ENCODE peak calls at places on chromosomes 2 and 18, in five cellular contexts. One of them, this sample, is unnamed.

GRCh38 chr2:12688898-12689297 is 27.8 kb upstream of the TRIB2 start:
- DNase-seq in trophoblast cell: no peak
- DNase-seq in H9: no peak
- DNase-seq in mesenchymal stem cell: no peak
- DNase-seq in H1: no peak
- DNase-seq in this sample: no peak

GRCh38 chr2:71506754-71507153 is 53.4 kb downstream of the DYSF start:
- DNase-seq in mesenchymal stem cell: no peak
- DNase-seq in trophoblast cell: no peak
- DNase-seq in H9: no peak
- DNase-seq in H1: no peak
- DNase-seq in this sample: no peak

GRCh38 chr2:236998758-236999157 is 86.9 kb upstream of the COPS8 start:
- DNase-seq in H1: no peak
- DNase-seq in H9: no peak
- DNase-seq in mesenchymal stem cell: no peak
- DNase-seq in trophoblast cell: no peak
- DNase-seq in this sample: no peak

GRCh38 chr2:239657992-239658391 is 257.2 kb upstream of the HDAC4 start:
- DNase-seq in mesenchymal stem cell: no peak
- DNase-seq in trophoblast cell: no peak
- DNase-seq in H1: no peak
- DNase-seq in H9: no peak
- DNase-seq in this sample: no peak

GRCh38 chr2:239204143-239204875 is 196.5 kb downstream of the HDAC4 start:
- DNase-seq in mesenchymal stem cell: no peak
- DNase-seq in H9: no peak
- DNase-seq in H1: no peak
- DNase-seq in trophoblast cell: no peak
- DNase-seq in this sample: no peak

GRCh38 chr2:172735646-172736418 is at the start of gene RAPGEF4:
- DNase-seq in mesenchymal stem cell: no peak
- DNase-seq in H1: no peak
- DNase-seq in H9: peak
- DNase-seq in trophoblast cell: peak
- DNase-seq in this sample: peak

GRCh38 chr2:175025233-175025632 is 20.1 kb upstream of the CHN1 start:
- DNase-seq in H9: no peak
- DNase-seq in trophoblast cell: no peak
- DNase-seq in H1: no peak
- DNase-seq in mesenchymal stem cell: no peak
- DNase-seq in this sample: no peak

GRCh38 chr2:72973566-72974435 is 56.5 kb downstream of the EMX1 start:
- DNase-seq in mesenchymal stem cell: peak
- DNase-seq in H1: no peak
- DNase-seq in H9: peak
- DNase-seq in trophoblast cell: peak
- DNase-seq in this sample: peak

GRCh38 chr2:65491381-65491903 is 59.0 kb upstream of the SPRED2 start:
- DNase-seq in mesenchymal stem cell: no peak
- DNase-seq in trophoblast cell: no peak
- DNase-seq in H9: no peak
- DNase-seq in H1: no peak
- DNase-seq in this sample: no peak

GRCh38 chr2:109407401-109408335 is 206.1 kb downstream of the SEPTIN10 start:
- DNase-seq in trophoblast cell: peak
- DNase-seq in H9: no peak
- DNase-seq in mesenchymal stem cell: no peak
- DNase-seq in H1: no peak
- DNase-seq in this sample: no peak

GRCh38 chr2:31440764-31441163 is 26.2 kb upstream of the XDH start:
- DNase-seq in H1: no peak
- DNase-seq in H9: no peak
- DNase-seq in mesenchymal stem cell: no peak
- DNase-seq in trophoblast cell: no peak
- DNase-seq in this sample: no peak

GRCh38 chr2:209936106-209936663 is 66.3 kb upstream of the RPE start:
- DNase-seq in trophoblast cell: no peak
- DNase-seq in H9: no peak
- DNase-seq in H1: no peak
- DNase-seq in mesenchymal stem cell: no peak
- DNase-seq in this sample: no peak

GRCh38 chr18:1302861-1303260 is 398.2 kb downstream of the ADCYAP1 start:
- DNase-seq in H1: no peak
- DNase-seq in H9: no peak
- DNase-seq in trophoblast cell: no peak
- DNase-seq in mesenchymal stem cell: no peak
- DNase-seq in this sample: no peak

GRCh38 chr2:153871231-153872221 is at the start of gene GALNT13:
- DNase-seq in mesenchymal stem cell: peak
- DNase-seq in H9: peak
- DNase-seq in trophoblast cell: no peak
- DNase-seq in H1: peak
- DNase-seq in this sample: peak

GRCh38 chr2:101387151-101387807 is at the start of gene CREG2:
- DNase-seq in H1: peak
- DNase-seq in H9: peak
- DNase-seq in mesenchymal stem cell: peak
- DNase-seq in trophoblast cell: peak
- DNase-seq in this sample: peak

GRCh38 chr2:181239400-181239799 is 217.8 kb upstream of the ITGA4 start:
- DNase-seq in H1: no peak
- DNase-seq in mesenchymal stem cell: peak
- DNase-seq in trophoblast cell: no peak
- DNase-seq in H9: no peak
- DNase-seq in this sample: no peak

GRCh38 chr18:79789901-79790885 is 7.5 kb upstream of the KCNG2 start:
- DNase-seq in H9: no peak
- DNase-seq in mesenchymal stem cell: no peak
- DNase-seq in trophoblast cell: no peak
- DNase-seq in H1: no peak
- DNase-seq in this sample: no peak

GRCh38 chr18:74505776-74506175 is 9.6 kb downstream of the CNDP2 start:
- DNase-seq in H1: no peak
- DNase-seq in H9: no peak
- DNase-seq in mesenchymal stem cell: no peak
- DNase-seq in trophoblast cell: no peak
- DNase-seq in this sample: no peak

GRCh38 chr2:26647981-26648380 is 6.8 kb upstream of the CIB4 start:
- DNase-seq in H1: no peak
- DNase-seq in mesenchymal stem cell: no peak
- DNase-seq in trophoblast cell: no peak
- DNase-seq in H9: no peak
- DNase-seq in this sample: no peak

GRCh38 chr18:79508565-79509535 is 113.1 kb downstream of the NFATC1 start:
- DNase-seq in trophoblast cell: no peak
- DNase-seq in mesenchymal stem cell: no peak
- DNase-seq in H1: no peak
- DNase-seq in H9: no peak
- DNase-seq in this sample: no peak

GRCh38 chr2:96687711-96688640 is 45.4 kb downstream of the FER1L5 start:
- DNase-seq in H1: no peak
- DNase-seq in trophoblast cell: no peak
- DNase-seq in H9: no peak
- DNase-seq in mesenchymal stem cell: no peak
- DNase-seq in this sample: no peak

GRCh38 chr2:20355131-20355530 is 4.5 kb upstream of the PUM2 start:
- DNase-seq in mesenchymal stem cell: peak
- DNase-seq in trophoblast cell: no peak
- DNase-seq in H9: no peak
- DNase-seq in H1: no peak
- DNase-seq in this sample: no peak

GRCh38 chr2:289362-290089 is 1.6 kb upstream of the ALKAL2 start:
- DNase-seq in H9: peak
- DNase-seq in H1: no peak
- DNase-seq in trophoblast cell: peak
- DNase-seq in mesenchymal stem cell: peak
- DNase-seq in this sample: no peak

GRCh38 chr2:135756692-135757091 is 15.0 kb downstream of the UBXN4 start:
- DNase-seq in H9: no peak
- DNase-seq in H1: no peak
- DNase-seq in mesenchymal stem cell: no peak
- DNase-seq in trophoblast cell: no peak
- DNase-seq in this sample: no peak

DNA sequence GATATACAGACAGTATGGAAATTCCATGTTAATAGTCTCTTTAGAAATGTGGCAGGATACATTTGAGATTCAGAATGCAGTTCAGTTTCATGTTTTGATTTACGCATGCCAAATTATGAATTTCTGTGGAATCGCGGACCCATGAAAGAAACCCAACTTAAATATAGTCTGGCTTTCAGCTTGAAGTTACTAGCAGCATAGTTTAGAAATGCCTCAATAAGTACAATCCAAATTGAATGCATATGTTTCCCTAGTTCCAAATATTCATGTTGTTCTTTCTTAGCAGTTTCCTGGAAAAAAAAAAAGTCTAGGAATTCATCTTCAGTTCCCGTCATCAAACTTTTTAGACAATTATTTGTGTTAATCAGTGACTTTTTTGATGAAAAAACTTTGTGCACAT is 164.1 kb upstream of the RASGRP3 start:
- DNase-seq in mesenchymal stem cell: no peak
- DNase-seq in H9: no peak
- DNase-seq in trophoblast cell: no peak
- DNase-seq in H1: no peak
- DNase-seq in this sample: no peak
- H2BK12ac ChIP-seq in mesenchymal stem cell: no peak
- H2BK12ac ChIP-seq in H9: no peak
- H2BK12ac ChIP-seq in trophoblast cell: no peak
- H2BK12ac ChIP-seq in H1: no peak
- H2BK12ac ChIP-seq in this sample: no peak

GRCh38 chr2:241638940-241639339 is 1.4 kb downstream of the ATG4B start:
- DNase-seq in H1: no peak
- DNase-seq in mesenchymal stem cell: no peak
- DNase-seq in H9: no peak
- DNase-seq in trophoblast cell: no peak
- DNase-seq in this sample: no peak

GRCh38 chr2:241640165-241640795 is 2.8 kb downstream of the ATG4B start:
- DNase-seq in H1: no peak
- DNase-seq in H9: no peak
- DNase-seq in trophoblast cell: no peak
- DNase-seq in mesenchymal stem cell: no peak
- DNase-seq in this sample: no peak

GRCh38 chr2:241637233-241638062 is at the start of gene ATG4B:
- DNase-seq in mesenchymal stem cell: peak
- DNase-seq in trophoblast cell: peak
- DNase-seq in H1: peak
- DNase-seq in H9: peak
- DNase-seq in this sample: peak

GRCh38 chr2:241638063-241638660 is 669 bp downstream of the ATG4B start:
- DNase-seq in H1: no peak
- DNase-seq in trophoblast cell: peak
- DNase-seq in H9: no peak
- DNase-seq in mesenchymal stem cell: peak
- DNase-seq in this sample: no peak

GRCh38 chr2:241639385-241639784 is 1.9 kb downstream of the ATG4B start:
- DNase-seq in H9: no peak
- DNase-seq in trophoblast cell: no peak
- DNase-seq in mesenchymal stem cell: no peak
- DNase-seq in H1: no peak
- DNase-seq in this sample: no peak
- H3K9ac ChIP-seq in H9: no peak
- H3K9ac ChIP-seq in trophoblast cell: no peak
- H3K9ac ChIP-seq in mesenchymal stem cell: peak
- H3K9ac ChIP-seq in H1: no peak
- H3K9ac ChIP-seq in this sample: no peak

GRCh38 chr2:231111987-231112386 is 12.9 kb downstream of the HTR2B start:
- DNase-seq in mesenchymal stem cell: peak
- DNase-seq in H9: no peak
- DNase-seq in H1: no peak
- DNase-seq in trophoblast cell: no peak
- DNase-seq in this sample: no peak

GRCh38 chr2:231115651-231116050 is 9.2 kb downstream of the HTR2B start:
- DNase-seq in H9: no peak
- DNase-seq in mesenchymal stem cell: no peak
- DNase-seq in trophoblast cell: no peak
- DNase-seq in H1: no peak
- DNase-seq in this sample: no peak

GRCh38 chr2:231110551-231110950 is 14.3 kb downstream of the HTR2B start:
- DNase-seq in H9: no peak
- DNase-seq in mesenchymal stem cell: peak
- DNase-seq in trophoblast cell: no peak
- DNase-seq in H1: no peak
- DNase-seq in this sample: no peak

GRCh38 chr2:231117148-231117547 is 7.7 kb downstream of the HTR2B start:
- DNase-seq in mesenchymal stem cell: no peak
- DNase-seq in H1: no peak
- DNase-seq in trophoblast cell: no peak
- DNase-seq in H9: no peak
- DNase-seq in this sample: no peak

GRCh38 chr2:231113489-231113888 is 11.4 kb downstream of the HTR2B start:
- DNase-seq in mesenchymal stem cell: no peak
- DNase-seq in H9: no peak
- DNase-seq in H1: no peak
- DNase-seq in trophoblast cell: no peak
- DNase-seq in this sample: no peak
- H2BK12ac ChIP-seq in mesenchymal stem cell: no peak
- H2BK12ac ChIP-seq in H9: no peak
- H2BK12ac ChIP-seq in H1: no peak
- H2BK12ac ChIP-seq in trophoblast cell: no peak
- H2BK12ac ChIP-seq in this sample: no peak

DNA sequence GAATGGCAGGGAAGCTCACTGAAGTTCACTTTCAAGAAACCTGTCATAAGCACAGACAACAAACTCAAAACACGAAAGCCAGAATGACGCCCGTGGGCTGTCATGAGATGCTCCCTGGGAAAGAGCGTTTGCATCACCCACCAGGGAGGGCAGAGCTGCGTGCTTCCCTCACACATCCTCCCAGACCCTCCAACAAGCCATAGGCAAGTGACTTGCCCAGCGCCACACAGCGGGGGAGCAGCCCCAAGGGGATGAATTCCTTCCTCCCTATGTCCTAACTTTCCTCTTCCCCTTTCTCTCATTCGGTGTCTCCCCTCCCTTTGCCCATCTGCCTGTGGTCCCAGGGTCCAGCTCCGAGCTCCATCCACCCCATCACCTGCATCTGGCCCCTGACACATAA is 10.7 kb downstream of the BIN1 start:
- DNase-seq in mesenchymal stem cell: no peak
- DNase-seq in trophoblast cell: no peak
- DNase-seq in H9: no peak
- DNase-seq in H1: no peak
- DNase-seq in this sample: no peak
- H3K9ac ChIP-seq in mesenchymal stem cell: no peak
- H3K9ac ChIP-seq in trophoblast cell: no peak
- H3K9ac ChIP-seq in H9: no peak
- H3K9ac ChIP-seq in H1: no peak
- H3K9ac ChIP-seq in this sample: no peak

This sample was measured in neuronal stem cell.